ENCODE peak calls at places on chromosomes 12 and 14, in six cellular contexts. B is heart left ventricle, F is AG09309, H is Caco-2, I is pancreas, W is neural progenitor cell. K is an unnamed sample.

GRCh38 chr14:95294834-95295599 is 24.7 kb downstream of the CLMN start:
- DNase-seq in B (no peak), F (no peak), H (no peak), I (no peak), W (no peak), K (no peak)

GRCh38 chr14:64726585-64726890 is 22.3 kb downstream of the PLEKHG3 start:
- DNase-seq in B (no peak), F (no peak), H (peak; percentile 86), I (peak; percentile 83), W (no peak), K (no peak)

GRCh38 chr14:77638738-77639137 is 22.3 kb upstream of the SPTLC2 start:
- DNase-seq in B (no peak), F (peak; percentile 79), H (no peak), I (no peak), W (no peak), K (no peak)

GRCh38 chr14:92254786-92255185 is 68.2 kb upstream of the SLC24A4 start:
- DNase-seq in B (peak; percentile 56), F (no peak), H (no peak), I (no peak), W (peak; percentile 72), K (no peak)

GRCh38 chr14:60323199-60323891 is 74.3 kb downstream of the PPM1A start:
- DNase-seq in B (no peak), F (no peak), H (no peak), I (no peak), W (no peak), K (no peak)

GRCh38 chr12:103093499-103094106 is 136.1 kb downstream of the ASCL1 start:
- DNase-seq in B (no peak), F (no peak), H (peak; percentile 62), I (no peak), W (no peak), K (no peak)

GRCh38 chr12:49131973-49132461 is 822 bp upstream of the TUBA1B start:
- DNase-seq in B (no peak), F (no peak), H (no peak), I (no peak), W (no peak), K (no peak)

GRCh38 chr12:39033789-39034188 is 128.4 kb upstream of the CPNE8 start:
- DNase-seq in B (no peak), F (no peak), H (no peak), I (no peak), W (no peak), K (no peak)

GRCh38 chr12:95473440-95473946 is 459 bp upstream of the METAP2 start:
- DNase-seq in B (peak; percentile 33), F (no peak), H (peak; percentile 43), I (no peak), W (peak; percentile 45), K (peak; percentile 33)

GRCh38 chr14:43669355-43669754 is 837.7 kb downstream of the FSCB start:
- DNase-seq in B (no peak), F (no peak), H (no peak), I (no peak), W (no peak), K (no peak)

GRCh38 chr12:118494776-118495175 is 118.4 kb downstream of the SUDS3 start:
- DNase-seq in B (no peak), F (no peak), H (no peak), I (no peak), W (no peak), K (no peak)

GRCh38 chr12:71892059-71892458 is 46.6 kb upstream of the TPH2 start:
- DNase-seq in B (no peak), F (no peak), H (no peak), I (no peak), W (no peak), K (no peak)

GRCh38 chr14:68970096-68970612 is 8.9 kb downstream of the ACTN1 start:
- DNase-seq in B (no peak), F (no peak), H (no peak), I (peak; percentile 19), W (no peak), K (no peak)

GRCh38 chr14:35401853-35402252 is 2.7 kb downstream of the NFKBIA start:
- DNase-seq in B (peak; percentile 68), F (no peak), H (no peak), I (no peak), W (no peak), K (no peak)

GRCh38 chr12:83514372-83514771 is 827.7 kb downstream of the TMTC2 start:
- DNase-seq in B (no peak), F (no peak), H (no peak), I (no peak), W (no peak), K (peak; percentile 52)

GRCh38 chr14:51219473-51220448 is 20.3 kb upstream of the TMX1 start:
- DNase-seq in B (no peak), F (no peak), H (no peak), I (no peak), W (peak; percentile 50), K (no peak)

GRCh38 chr14:23571701-23572523 is 4.3 kb upstream of the AP1G2 start:
- DNase-seq in B (no peak), F (no peak), H (no peak), I (no peak), W (no peak), K (no peak)

GRCh38 chr14:91545946-91546716 is 36.0 kb upstream of the PPP4R3A start:
- DNase-seq in B (no peak), F (no peak), H (no peak), I (no peak), W (peak; percentile 86), K (peak; percentile 98)

GRCh38 chr14:23669441-23669840 is 33.3 kb downstream of the DHRS2 start:
- DNase-seq in B (no peak), F (no peak), H (no peak), I (no peak), W (no peak), K (no peak)

GRCh38 chr14:54715244-54715643 is 148.3 kb downstream of the SAMD4A start:
- DNase-seq in B (no peak), F (no peak), H (no peak), I (no peak), W (no peak), K (no peak)

GRCh38 chr14:96094211-96094610 is 55.0 kb downstream of the C14orf132 start:
- DNase-seq in B (no peak), F (no peak), H (no peak), I (peak; percentile 0), W (no peak), K (no peak)

GRCh38 chr12:27593266-27593665 is 69.3 kb downstream of the PPFIBP1 start:
- DNase-seq in B (no peak), F (no peak), H (no peak), I (no peak), W (no peak), K (no peak)

GRCh38 chr14:53542692-53543091 is 389.6 kb upstream of the DDHD1 start:
- DNase-seq in B (no peak), F (no peak), H (no peak), I (no peak), W (no peak), K (no peak)

GRCh38 chr14:87067061-87067460 is 925.9 kb downstream of the GALC start:
- DNase-seq in B (no peak), F (no peak), H (no peak), I (no peak), W (no peak), K (no peak)

DNA sequence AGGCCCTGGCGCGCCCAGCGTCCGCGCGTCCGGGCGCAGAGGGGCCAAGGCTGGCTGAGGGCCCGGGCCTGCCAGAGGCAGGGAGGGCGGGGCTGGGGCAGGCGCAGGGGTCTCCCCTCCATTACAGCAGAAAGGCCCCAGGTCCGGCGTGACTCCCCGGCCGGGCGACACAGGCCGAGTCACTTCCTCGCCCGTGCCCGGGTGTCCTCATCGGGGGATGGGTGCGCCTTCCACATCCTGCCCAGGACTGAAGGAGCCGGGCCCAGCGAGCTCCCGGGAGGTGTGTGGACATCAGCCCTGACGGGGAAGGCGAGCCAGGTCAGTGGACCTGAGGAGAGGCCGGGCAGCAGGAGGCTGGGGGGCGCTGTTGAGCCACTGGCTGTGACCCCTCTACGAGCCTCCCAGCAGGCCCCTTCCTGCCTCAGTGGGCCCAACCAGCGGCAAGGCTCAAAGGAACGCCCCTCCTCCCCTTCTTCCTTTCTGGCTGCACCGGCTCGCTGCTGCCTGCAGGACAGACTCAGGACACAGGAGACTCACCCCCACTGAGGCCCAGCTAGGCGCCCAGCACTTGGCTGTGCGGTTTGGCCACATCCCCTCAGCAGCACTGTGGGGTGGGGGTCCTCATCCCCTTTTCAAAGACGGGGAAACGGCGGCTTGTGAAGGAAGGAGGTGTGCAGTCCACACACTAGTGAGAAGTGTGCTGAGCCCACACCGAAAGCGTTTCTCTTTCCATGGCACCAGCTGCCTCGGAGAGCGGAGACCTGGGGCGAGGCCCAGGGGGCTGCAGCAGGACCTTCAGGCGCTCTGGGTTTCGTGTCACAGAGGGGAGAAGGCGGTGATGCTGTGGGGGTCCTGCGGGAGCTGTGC is 606 bp downstream of the TNFAIP2 start:
- DNase-seq in B (peak; percentile 63), F (no peak), H (no peak), I (peak; percentile 60), W (peak; percentile 61), K (no peak)
- H3K4me3 ChIP-seq in B (peak overlapping the region; percentile 63), F (peak overlapping the region; percentile 51), H (no peak overlapping the region), I (peak overlapping the region; percentile 37), W (peak overlapping the region; percentile 48), K (no peak overlapping the region)

GRCh38 chr14:104830781-104831180 is 29.9 kb downstream of the ZBTB42 start:
- DNase-seq in B (no peak), F (no peak), H (no peak), I (no peak), W (no peak), K (no peak)
- TF ChIP-seq CTCF in B (no peak), F (no peak), H (no peak), I (no peak), W (no peak), K (no peak)

DNA sequence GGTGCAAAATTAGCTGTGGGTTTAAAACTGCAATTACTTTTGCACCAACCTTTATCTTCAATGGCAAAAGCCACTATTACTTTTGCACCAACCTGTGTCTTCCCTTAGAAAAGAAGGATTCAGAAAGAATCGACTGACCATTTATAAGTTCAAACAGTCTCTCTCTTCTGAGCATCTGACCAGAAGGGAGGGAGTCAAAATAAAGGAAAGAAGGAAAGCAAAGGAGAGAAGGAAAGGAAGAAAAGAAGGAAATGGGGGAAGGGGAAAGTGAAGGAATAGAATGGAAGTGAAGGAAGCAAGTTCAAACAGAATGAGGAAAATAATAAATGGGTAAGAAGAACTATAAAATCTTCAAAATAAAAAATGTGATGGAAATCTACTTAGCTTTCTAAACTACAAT is 57.8 kb downstream of the KDM5A start:
- DNase-seq in B (no peak), F (no peak), H (no peak), I (no peak), W (no peak), K (no peak)
- H3K4me3 ChIP-seq in B (no peak overlapping the region), F (no peak overlapping the region), H (no peak overlapping the region), I (no peak overlapping the region), W (no peak overlapping the region), K (no peak overlapping the region)

GRCh38 chr12:53211476-53212381 is 4.7 kb upstream of the ITGB7 start:
- DNase-seq in B (no peak), F (no peak), H (no peak), I (no peak), W (peak; percentile 54), K (no peak)
- TF ChIP-seq CTCF in B (peak; percentile 30), F (peak; percentile 32), H (peak; percentile 67), I (no peak), W (peak; percentile 63), K (peak; percentile 26)

GRCh38 chr14:93688794-93689193 is 99.5 kb downstream of the PRIMA1 start:
- DNase-seq in B (no peak), F (no peak), H (no peak), I (no peak), W (no peak), K (no peak)
- H3K4me3 ChIP-seq in B (no peak overlapping the region), F (no peak overlapping the region), H (no peak overlapping the region), I (no peak overlapping the region), W (peak overlapping the region; percentile 15), K (no peak overlapping the region)

GRCh38 chr14:52277552-52277951 is 10.1 kb downstream of the PTGDR start:
- DNase-seq in B (no peak), F (no peak), H (no peak), I (no peak), W (no peak), K (no peak)
- TF ChIP-seq CTCF in B (no peak), F (no peak), H (no peak), I (no peak), W (no peak), K (no peak)